ENCODE peak calls at places on chromosome 5, in seven cellular contexts. One of them, this sample, is unnamed.

GRCh38 chr5:147939431-147940114 is 33.2 kb upstream of the C5orf46 start:
- DNase-seq in GM20000: no peak
- DNase-seq in SW480: no peak
- DNase-seq in SW 1271: no peak
- DNase-seq in iPS-NIHi11: no peak
- DNase-seq in posterior cingulate gyrus: no peak
- DNase-seq in GM12891: no peak
- DNase-seq in this sample: no peak

GRCh38 chr5:9351535-9351934 is 194.3 kb downstream of the SEMA5A start:
- DNase-seq in GM20000: no peak
- DNase-seq in SW480: no peak
- DNase-seq in SW 1271: no peak
- DNase-seq in iPS-NIHi11: no peak
- DNase-seq in posterior cingulate gyrus: no peak
- DNase-seq in GM12891: no peak
- DNase-seq in this sample: peak; percentile 39

GRCh38 chr5:157816682-157817268 is 42.2 kb downstream of the CLINT1 start:
- DNase-seq in GM20000: no peak
- DNase-seq in SW480: peak; percentile 34
- DNase-seq in SW 1271: no peak
- DNase-seq in iPS-NIHi11: no peak
- DNase-seq in posterior cingulate gyrus: no peak
- DNase-seq in GM12891: no peak
- DNase-seq in this sample: no peak

GRCh38 chr5:32604800-32605765 is 19.7 kb downstream of the SUB1 start:
- DNase-seq in GM20000: no peak
- DNase-seq in SW480: no peak
- DNase-seq in SW 1271: no peak
- DNase-seq in iPS-NIHi11: no peak
- DNase-seq in posterior cingulate gyrus: no peak
- DNase-seq in GM12891: no peak
- DNase-seq in this sample: peak; percentile 15

GRCh38 chr5:158979749-158980521 is 119.8 kb downstream of the EBF1 start:
- DNase-seq in GM20000: no peak
- DNase-seq in SW480: peak; percentile 31
- DNase-seq in SW 1271: no peak
- DNase-seq in iPS-NIHi11: no peak
- DNase-seq in posterior cingulate gyrus: peak; percentile 54
- DNase-seq in GM12891: no peak
- DNase-seq in this sample: peak; percentile 73

GRCh38 chr5:158456756-158457155 is 597.8 kb upstream of the CLINT1 start:
- DNase-seq in GM20000: no peak
- DNase-seq in SW480: peak; percentile 64
- DNase-seq in SW 1271: no peak
- DNase-seq in iPS-NIHi11: no peak
- DNase-seq in posterior cingulate gyrus: no peak
- DNase-seq in GM12891: no peak
- DNase-seq in this sample: peak; percentile 85

GRCh38 chr5:53429706-53430105 is 50.7 kb upstream of the FST start:
- DNase-seq in GM20000: no peak
- DNase-seq in SW480: no peak
- DNase-seq in SW 1271: no peak
- DNase-seq in iPS-NIHi11: no peak
- DNase-seq in posterior cingulate gyrus: no peak
- DNase-seq in GM12891: no peak
- DNase-seq in this sample: no peak

GRCh38 chr5:98268162-98268860 is 505.2 kb upstream of the RGMB start:
- DNase-seq in GM20000: no peak
- DNase-seq in SW480: no peak
- DNase-seq in SW 1271: no peak
- DNase-seq in iPS-NIHi11: no peak
- DNase-seq in posterior cingulate gyrus: no peak
- DNase-seq in GM12891: no peak
- DNase-seq in this sample: no peak

GRCh38 chr5:21181726-21182125 is 1193.7 kb upstream of the CDH18 start:
- DNase-seq in GM20000: no peak
- DNase-seq in SW480: no peak
- DNase-seq in SW 1271: no peak
- DNase-seq in iPS-NIHi11: no peak
- DNase-seq in posterior cingulate gyrus: no peak
- DNase-seq in GM12891: no peak
- DNase-seq in this sample: no peak

GRCh38 chr5:119795768-119796167 is 166.4 kb downstream of the FAM170A start:
- DNase-seq in GM20000: no peak
- DNase-seq in SW480: no peak
- DNase-seq in SW 1271: no peak
- DNase-seq in iPS-NIHi11: no peak
- DNase-seq in posterior cingulate gyrus: no peak
- DNase-seq in GM12891: no peak
- DNase-seq in this sample: no peak

This sample was measured in osteoblast.